ENCODE peak calls at places on chromosomes 13 and 19, in nine cellular contexts. F, Z, A, J, D, K, R, N and S are unnamed samples.

GRCh38 chr19:2330632-2331284 is 2.3 kb downstream of the SPPL2B start:
- DNase-seq in R (no peak), F (peak; percentile 88), A (no peak), K (no peak), J (peak; percentile 96), N (peak; percentile 91), D (no peak), Z (no peak), S (no peak)

GRCh38 chr13:32905864-32906180 is 110.4 kb upstream of the KL start:
- DNase-seq in D (peak; percentile 31), K (no peak), F (no peak), A (peak; percentile 56), N (no peak), Z (peak; percentile 70), R (peak; percentile 68), J (peak; percentile 25), S (no peak)

GRCh38 chr19:8451885-8452284 is 7.1 kb downstream of the HNRNPM start:
- DNase-seq in D (no peak), F (no peak), K (no peak), R (peak; percentile 51), Z (peak; percentile 79), J (no peak), A (peak; percentile 81), N (no peak), S (no peak)

GRCh38 chr13:41960195-41960699 is 662 bp downstream of the VWA8 start:
- DNase-seq in A (peak; percentile 38), D (no peak), Z (peak; percentile 69), R (peak; percentile 20), K (no peak), F (no peak), J (no peak), N (no peak), S (no peak)

GRCh38 chr13:93262729-93263128 is 36.1 kb downstream of the GPC6 start:
- DNase-seq in F (no peak), Z (peak; percentile 78), K (no peak), D (no peak), A (peak; percentile 90), R (peak; percentile 42), N (no peak), J (no peak), S (no peak)

GRCh38 chr19:53057904-53058579 is 13.5 kb downstream of the ERVV-2 start:
- DNase-seq in J (no peak), K (no peak), N (no peak), R (peak; percentile 14), D (peak; percentile 15), A (no peak), F (no peak), Z (peak; percentile 67), S (no peak)

GRCh38 chr19:45175663-45176345 is 2.2 kb downstream of the TRAPPC6A start:
- DNase-seq in J (no peak), F (no peak), R (no peak), D (no peak), N (no peak), K (no peak), Z (peak; percentile 47), A (no peak), S (no peak)

GRCh38 chr13:91398413-91399188 is at the start of gene GPC5:
- DNase-seq in J (peak; percentile 82), N (peak; percentile 82), Z (peak; percentile 80), R (peak; percentile 43), F (peak; percentile 83), K (peak; percentile 72), A (peak; percentile 56), D (peak; percentile 59), S (no peak)

GRCh38 chr19:18939163-18939562 is 1.9 kb downstream of the HOMER3 start:
- DNase-seq in N (no peak), J (no peak), R (no peak), F (no peak), D (no peak), A (no peak), Z (no peak), K (no peak), S (no peak)
- H3K4me3 ChIP-seq in N (no peak overlapping the region), J (no peak overlapping the region), R (no peak overlapping the region), F (peak overlapping the region; percentile 89), D (no peak overlapping the region), A (peak overlapping the region; percentile 88), Z (peak overlapping the region; percentile 88), K (no peak overlapping the region), S (peak overlapping the region; percentile 83)

DNA sequence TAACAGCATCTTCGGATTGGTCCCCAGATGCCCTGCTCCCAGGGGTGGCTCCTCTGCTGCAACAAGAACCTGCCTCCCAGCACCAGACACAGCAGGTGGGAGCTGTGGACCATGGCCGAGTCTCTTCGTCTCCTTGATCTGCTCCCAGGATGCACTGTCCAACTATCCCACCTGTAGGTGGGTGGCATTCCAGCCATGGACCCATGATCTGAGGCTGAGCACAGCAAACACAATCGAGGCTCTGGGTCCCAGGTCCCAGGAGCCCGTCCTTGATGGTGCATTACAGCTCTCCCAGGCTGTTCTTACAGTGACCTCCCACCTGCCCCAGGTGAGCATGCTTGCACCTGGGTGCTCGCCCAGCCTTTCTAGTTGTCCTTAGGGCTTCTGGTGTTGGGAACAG is 1.6 kb downstream of the ZNF837 start:
- DNase-seq in R (no peak), Z (no peak), D (no peak), F (peak; percentile 41), A (no peak), K (no peak), N (no peak), J (no peak), S (no peak)
- H3K4me3 ChIP-seq in R (no peak overlapping the region), Z (no peak overlapping the region), D (no peak overlapping the region), F (no peak overlapping the region), A (no peak overlapping the region), K (no peak overlapping the region), N (no peak overlapping the region), J (no peak overlapping the region), S (no peak overlapping the region)

GRCh38 chr13:105008606-105009005 is 1526.9 kb downstream of the EFNB2 start:
- DNase-seq in J (no peak), N (no peak), Z (no peak), A (peak; percentile 74), D (no peak), K (no peak), R (peak; percentile 56), F (no peak), S (peak; percentile 2)
- H3K4me3 ChIP-seq in J (no peak overlapping the region), N (no peak overlapping the region), Z (no peak overlapping the region), A (no peak overlapping the region), D (no peak overlapping the region), K (no peak overlapping the region), R (no peak overlapping the region), F (no peak overlapping the region), S (no peak overlapping the region)

GRCh38 chr19:18223860-18224524 is 2.2 kb downstream of the PDE4C start:
- DNase-seq in N (peak; percentile 74), F (peak; percentile 78), Z (peak; percentile 33), R (no peak), J (peak; percentile 63), K (no peak), D (no peak), A (no peak), S (no peak)

GRCh38 chr19:18224525-18225354 is 1.5 kb downstream of the PDE4C start:
- DNase-seq in A (peak; percentile 97), J (peak; percentile 94), K (peak; percentile 75), F (peak; percentile 99), N (peak; percentile 97), R (peak; percentile 100), Z (peak; percentile 100), D (peak; percentile 97), S (peak; percentile 96)

GRCh38 chr19:18225702-18226468 is at the start of gene PDE4C:
- DNase-seq in D (peak; percentile 68), K (no peak), R (no peak), A (no peak), Z (peak; percentile 27), N (no peak), J (no peak), F (peak; percentile 74), S (no peak)

GRCh38 chr19:18226956-18227780 is 930 bp upstream of the PDE4C start:
- DNase-seq in K (no peak), R (no peak), J (no peak), A (no peak), Z (no peak), N (no peak), D (no peak), F (no peak), S (no peak)

GRCh38 chr19:18225355-18225701 is 910 bp downstream of the PDE4C start:
- DNase-seq in A (no peak), K (no peak), N (no peak), F (no peak), D (no peak), Z (peak; percentile 25), J (no peak), R (no peak), S (no peak)
- H3K4me3 ChIP-seq in A (no peak overlapping the region), K (no peak overlapping the region), N (no peak overlapping the region), F (peak overlapping the region; percentile 65), D (no peak overlapping the region), Z (no peak overlapping the region), J (no peak overlapping the region), R (no peak overlapping the region), S (no peak overlapping the region)

DNA sequence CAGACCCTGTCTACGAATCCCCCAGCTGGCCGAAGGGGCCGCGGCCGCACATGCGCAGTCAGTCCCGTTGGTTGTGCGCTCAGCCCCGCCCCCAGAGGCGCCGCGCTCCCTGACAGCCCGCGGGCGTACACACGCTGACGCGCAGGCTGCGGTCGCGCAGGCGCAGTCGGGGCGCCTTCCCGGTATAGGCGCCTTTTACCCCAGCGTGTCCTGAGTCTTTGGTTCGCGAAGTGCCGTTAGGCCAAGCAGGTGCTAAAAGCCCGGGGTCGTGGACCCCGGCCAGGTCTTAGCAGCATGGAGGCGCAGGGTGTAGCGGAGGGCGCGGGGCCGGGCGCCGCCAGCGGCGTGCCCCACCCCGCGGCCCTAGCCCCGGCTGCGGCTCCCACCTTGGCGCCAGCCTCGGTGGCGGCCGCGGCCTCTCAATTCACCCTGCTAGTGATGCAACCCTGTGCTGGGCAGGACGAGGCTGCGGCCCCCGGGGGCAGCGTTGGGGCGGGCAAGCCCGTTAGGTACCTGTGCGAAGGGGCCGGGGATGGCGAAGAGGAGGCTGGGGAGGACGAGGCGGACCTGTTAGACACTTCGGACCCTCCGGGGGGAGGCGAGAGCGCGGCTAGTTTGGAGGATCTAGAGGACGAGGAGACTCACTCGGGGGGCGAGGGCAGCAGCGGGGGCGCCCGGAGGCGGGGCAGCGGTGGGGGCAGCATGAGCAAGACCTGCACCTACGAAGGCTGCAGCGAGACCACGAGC is at the start of gene RFXAP:
- DNase-seq in R (peak; percentile 90), F (peak; percentile 96), A (peak; percentile 73), Z (peak; percentile 95), D (peak; percentile 89), N (peak; percentile 94), J (peak; percentile 91), K (peak; percentile 88), S (no peak)
- H3K4me3 ChIP-seq in R (peak within 1 kb of the TSS; percentile 79), F (peak within 1 kb of the TSS; percentile 90), A (peak within 1 kb of the TSS; percentile 77), Z (peak within 1 kb of the TSS; percentile 76), D (peak within 1 kb of the TSS; percentile 77), N (peak within 1 kb of the TSS; percentile 62), J (peak within 1 kb of the TSS; percentile 88), K (peak within 1 kb of the TSS; percentile 94), S (peak within 1 kb of the TSS; percentile 80)

DNA sequence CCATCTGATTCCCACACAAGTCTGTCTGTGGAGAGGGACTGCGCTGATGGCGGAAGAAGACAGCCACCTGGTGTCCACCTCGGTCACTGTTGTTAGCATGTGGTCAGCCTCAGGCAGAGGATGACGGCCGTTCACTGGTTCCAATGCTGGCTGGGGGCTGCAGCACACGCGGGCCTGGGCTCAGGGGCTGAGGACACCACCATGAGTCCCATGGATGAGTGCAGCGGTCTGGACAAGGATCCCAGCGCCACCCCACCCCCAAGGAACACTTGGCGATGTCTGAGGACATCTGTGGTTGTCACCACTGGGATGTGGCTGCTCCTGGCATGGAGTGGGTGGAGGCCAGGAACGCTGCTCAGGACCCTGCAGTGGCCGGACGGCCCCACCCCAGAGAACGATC is 10.9 kb downstream of the DPP9 start:
- DNase-seq in A (no peak), N (no peak), J (no peak), R (no peak), K (no peak), Z (no peak), D (no peak), F (peak; percentile 81), S (no peak)
- H3K4me3 ChIP-seq in A (no peak overlapping the region), N (no peak overlapping the region), J (no peak overlapping the region), R (no peak overlapping the region), K (no peak overlapping the region), Z (no peak overlapping the region), D (peak overlapping the region; percentile 11), F (peak overlapping the region; percentile 45), S (no peak overlapping the region)